ENCODE peak calls at places on chromosomes 6 and 20, in ten cellular contexts. T is astrocyte of the spinal cord; H is RWPE1; O is Daoy; Z is heart right ventricle; I is stimulated activated CD4-positive, alpha-beta T cell treated with anti-CD3 and anti-CD28 coated beads, Interleukin-15, amount 100 ng/mL, for 1 hour; C is ovary; S is GF-D8; K is occipital lobe; G is iPS DF 19.7. E is an unnamed sample.

GRCh38 chr6:42441661-42442081 is 10.1 kb downstream of the TRERF1 start:
- DNase-seq in T (no peak), H (no peak), O (no peak), Z (no peak), I (no peak), C (no peak), S (no peak), K (no peak), G (no peak), E (no peak)

GRCh38 chr6:137878810-137879285 is 11.8 kb downstream of the TNFAIP3 start:
- DNase-seq in T (no peak), H (no peak), O (no peak), Z (peak; percentile 62), I (no peak), C (no peak), S (no peak), K (no peak), G (no peak), E (no peak)

GRCh38 chr6:43282060-43282459 is 16.0 kb upstream of the SLC22A7 start:
- DNase-seq in T (no peak), H (no peak), O (no peak), Z (no peak), I (no peak), C (no peak), S (no peak), K (no peak), G (no peak), E (no peak)

GRCh38 chr6:7646394-7646793 is 56.4 kb downstream of the SNRNP48 start:
- DNase-seq in T (peak; percentile 16), H (no peak), O (no peak), Z (no peak), I (no peak), C (no peak), S (no peak), K (no peak), G (no peak), E (no peak)

GRCh38 chr20:37406010-37406998 is 60.4 kb downstream of the SRC start:
- DNase-seq in T (no peak), H (peak; percentile 89), O (peak; percentile 76), Z (no peak), I (no peak), C (peak; percentile 50), S (peak; percentile 22), K (peak; percentile 25), G (no peak), E (peak; percentile 84)

GRCh38 chr20:62369508-62370114 is 2.5 kb upstream of the LAMA5 start:
- DNase-seq in T (no peak), H (no peak), O (no peak), Z (no peak), I (no peak), C (no peak), S (no peak), K (no peak), G (no peak), E (no peak)

GRCh38 chr6:137099689-137100398 is 55.1 kb upstream of the IL20RA start:
- DNase-seq in T (no peak), H (peak; percentile 12), O (no peak), Z (no peak), I (no peak), C (no peak), S (no peak), K (no peak), G (no peak), E (no peak)

GRCh38 chr6:89799111-89799510 is 20.5 kb downstream of the MDN1 start:
- DNase-seq in T (no peak), H (no peak), O (no peak), Z (no peak), I (no peak), C (no peak), S (no peak), K (no peak), G (no peak), E (no peak)

GRCh38 chr6:32666420-32667300 is at the start of gene HLA-DQB1:
- DNase-seq in T (no peak), H (peak; percentile 51), O (peak; percentile 77), Z (peak; percentile 61), I (no peak), C (no peak), S (no peak), K (no peak), G (peak; percentile 42), E (no peak)

GRCh38 chr6:145206247-145206907 is 528.9 kb downstream of the EPM2A start:
- DNase-seq in T (peak; percentile 37), H (no peak), O (no peak), Z (no peak), I (no peak), C (peak; percentile 20), S (no peak), K (no peak), G (no peak), E (no peak)

GRCh38 chr20:39468703-39469102 is 506.6 kb downstream of the DHX35 start:
- DNase-seq in T (no peak), H (no peak), O (no peak), Z (no peak), I (no peak), C (no peak), S (no peak), K (no peak), G (peak; percentile 35), E (no peak)

GRCh38 chr6:31559958-31560696 is 12.0 kb upstream of the LTA start:
- DNase-seq in T (peak; percentile 55), H (peak; percentile 65), O (peak; percentile 93), Z (peak; percentile 85), I (no peak), C (peak; percentile 53), S (peak; percentile 90), K (no peak), G (no peak), E (peak; percentile 74)

GRCh38 chr6:33296797-33297405 is 1.8 kb downstream of the RGL2 start:
- DNase-seq in T (no peak), H (no peak), O (no peak), Z (no peak), I (no peak), C (no peak), S (no peak), K (no peak), G (no peak), E (no peak)

GRCh38 chr20:46401478-46401860 is 4.9 kb downstream of the ELMO2 start:
- DNase-seq in T (no peak), H (no peak), O (no peak), Z (no peak), I (no peak), C (no peak), S (no peak), K (no peak), G (no peak), E (no peak)

GRCh38 chr6:13953061-13953705 is 28.4 kb downstream of the RNF182 start:
- DNase-seq in T (peak; percentile 38), H (peak; percentile 29), O (peak; percentile 16), Z (no peak), I (no peak), C (no peak), S (no peak), K (no peak), G (no peak), E (no peak)

GRCh38 chr6:110574817-110575216 is 98.4 kb upstream of the SLC22A16 start:
- DNase-seq in T (no peak), H (no peak), O (no peak), Z (no peak), I (no peak), C (no peak), S (no peak), K (no peak), G (no peak), E (no peak)